ENCODE peak calls at places on chromosomes 13 and 19, in eight cellular contexts. B, E, M, N, F, Z, O and X are unnamed samples.

GRCh38 chr13:30172593-30173300 is 134.6 kb downstream of the KATNAL1 start:
- DNase-seq in B (no peak), E (no peak), M (no peak), N (no peak), F (no peak), Z (no peak), O (no peak), X (no peak)

GRCh38 chr13:19737844-19738557 is 44.7 kb downstream of the PSPC1 start:
- DNase-seq in B (no peak), E (no peak), M (no peak), N (no peak), F (no peak), Z (no peak), O (no peak), X (no peak)

GRCh38 chr13:100349594-100349993 is 239.0 kb downstream of the GGACT start:
- DNase-seq in B (no peak), E (no peak), M (no peak), N (no peak), F (no peak), Z (no peak), O (no peak), X (no peak)

GRCh38 chr19:57171551-57172081 is 4.3 kb upstream of the DUXA start:
- DNase-seq in B (no peak), E (peak; percentile 20), M (peak; percentile 49), N (peak; percentile 37), F (no peak), Z (peak; percentile 12), O (no peak), X (no peak)

GRCh38 chr19:36719687-36720556 is 32.5 kb downstream of the ZNF567 start:
- DNase-seq in B (no peak), E (no peak), M (no peak), N (no peak), F (no peak), Z (no peak), O (no peak), X (no peak)

GRCh38 chr19:30781047-30781446 is 408.9 kb downstream of the ZNF536 start:
- DNase-seq in B (no peak), E (no peak), M (no peak), N (no peak), F (peak; percentile 13), Z (no peak), O (no peak), X (no peak)

GRCh38 chr19:7260161-7260560 is 34.1 kb downstream of the INSR start:
- DNase-seq in B (no peak), E (no peak), M (no peak), N (no peak), F (no peak), Z (no peak), O (no peak), X (no peak)

GRCh38 chr19:14375582-14376291 is 5.5 kb upstream of the ADGRE5 start:
- DNase-seq in B (no peak), E (no peak), M (no peak), N (peak; percentile 69), F (no peak), Z (no peak), O (no peak), X (no peak)

GRCh38 chr13:54379461-54379860 is 1350.8 kb downstream of the OLFM4 start:
- DNase-seq in B (no peak), E (no peak), M (no peak), N (no peak), F (no peak), Z (no peak), O (no peak), X (no peak)

GRCh38 chr19:41226053-41226873 is 7.2 kb downstream of the AXL start:
- DNase-seq in B (peak; percentile 86), E (peak; percentile 33), M (peak; percentile 72), N (peak; percentile 61), F (peak; percentile 51), Z (peak; percentile 46), O (no peak), X (peak; percentile 31)

GRCh38 chr13:19794552-19795143 is 11.9 kb upstream of the PSPC1 start:
- DNase-seq in B (no peak), E (no peak), M (no peak), N (no peak), F (no peak), Z (peak; percentile 10), O (no peak), X (no peak)

GRCh38 chr19:21569497-21569870 is 64.1 kb downstream of the ZNF429 start:
- DNase-seq in B (peak; percentile 2), E (peak; percentile 7), M (peak; percentile 80), N (no peak), F (no peak), Z (no peak), O (no peak), X (no peak)

GRCh38 chr19:18287836-18288772 is 6.7 kb upstream of the JUND start:
- DNase-seq in B (no peak), E (no peak), M (no peak), N (no peak), F (no peak), Z (no peak), O (no peak), X (no peak)

GRCh38 chr19:46346821-46347571 is at the start of gene PPP5C:
- DNase-seq in B (peak; percentile 83), E (peak; percentile 68), M (peak; percentile 95), N (peak; percentile 90), F (peak; percentile 90), Z (peak; percentile 92), O (peak; percentile 65), X (peak; percentile 87)

GRCh38 chr19:37905936-37906867 is at the start of gene WDR87:
- DNase-seq in B (no peak), E (peak; percentile 25), M (peak; percentile 62), N (no peak), F (peak; percentile 40), Z (peak; percentile 71), O (no peak), X (peak; percentile 79)

DNA sequence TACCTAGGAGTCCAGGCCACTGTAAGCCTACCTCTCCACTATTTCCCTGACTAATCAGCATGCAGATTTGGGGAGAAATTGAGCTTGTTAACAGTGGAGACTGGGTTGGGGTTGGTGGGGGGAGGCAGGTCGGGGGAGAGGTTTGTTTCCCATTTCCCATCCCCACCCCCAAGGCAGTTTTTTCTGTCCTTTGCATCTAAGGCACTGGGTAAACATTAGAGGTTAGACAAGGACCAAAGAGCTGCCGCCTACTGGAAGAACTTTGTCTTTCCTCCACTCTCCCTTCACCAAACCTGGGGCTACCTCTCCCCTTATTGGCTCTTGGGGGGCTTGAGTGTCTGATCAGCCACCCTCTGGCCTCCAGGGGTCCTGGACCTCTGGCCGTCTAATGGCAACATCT is 953 bp downstream of the KCNN4 start:
- DNase-seq in B (no peak), E (no peak), M (no peak), N (no peak), F (no peak), Z (no peak), O (no peak), X (no peak)
- TF ChIP-seq CTCF in B (no peak), E (no peak), M (no peak), N (no peak), F (no peak), Z (no peak), O (no peak), X (no peak)

DNA sequence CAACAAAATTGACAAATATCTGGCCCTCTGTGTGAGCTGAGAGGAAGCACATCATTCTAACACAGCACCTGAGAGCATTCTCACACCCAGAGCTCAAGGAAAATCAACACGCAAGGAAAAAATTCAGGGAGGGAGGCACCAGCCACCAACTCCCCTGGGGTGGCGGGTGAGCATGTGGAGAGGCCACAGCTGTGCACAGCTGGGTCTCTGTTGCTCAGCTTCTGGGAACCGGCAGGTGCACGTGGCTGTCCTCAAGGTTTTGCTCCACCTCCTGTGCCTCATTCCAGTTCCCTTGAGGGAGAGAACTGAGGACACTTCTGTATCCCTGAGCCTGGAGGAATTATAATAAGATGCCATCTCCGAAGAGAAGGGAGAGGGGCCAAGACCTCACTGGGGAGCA is 134.0 kb downstream of the USP12 start:
- DNase-seq in B (no peak), E (no peak), M (no peak), N (no peak), F (no peak), Z (no peak), O (no peak), X (no peak)
- TF ChIP-seq CTCF in B (no peak), E (no peak), M (no peak), N (no peak), F (no peak), Z (no peak), O (no peak), X (no peak)

GRCh38 chr19:4524808-4525562 is 6.7 kb upstream of the PLIN4 start:
- DNase-seq in B (no peak), E (peak; percentile 63), M (no peak), N (peak; percentile 49), F (peak; percentile 44), Z (peak; percentile 51), O (peak; percentile 68), X (peak; percentile 83)
- TF ChIP-seq CTCF in B (peak; percentile 84), E (peak; percentile 47), M (peak; percentile 68), N (peak; percentile 74), F (peak; percentile 32), Z (peak; percentile 71), O (no peak), X (peak; percentile 74)

GRCh38 chr13:37769078-37769477 is 100.5 kb downstream of the TRPC4 start:
- DNase-seq in B (no peak), E (no peak), M (no peak), N (no peak), F (no peak), Z (no peak), O (no peak), X (no peak)
- TF ChIP-seq CTCF in B (peak; percentile 7), E (no peak), M (no peak), N (peak; percentile 7), F (no peak), Z (peak; percentile 51), O (no peak), X (peak; percentile 63)

DNA sequence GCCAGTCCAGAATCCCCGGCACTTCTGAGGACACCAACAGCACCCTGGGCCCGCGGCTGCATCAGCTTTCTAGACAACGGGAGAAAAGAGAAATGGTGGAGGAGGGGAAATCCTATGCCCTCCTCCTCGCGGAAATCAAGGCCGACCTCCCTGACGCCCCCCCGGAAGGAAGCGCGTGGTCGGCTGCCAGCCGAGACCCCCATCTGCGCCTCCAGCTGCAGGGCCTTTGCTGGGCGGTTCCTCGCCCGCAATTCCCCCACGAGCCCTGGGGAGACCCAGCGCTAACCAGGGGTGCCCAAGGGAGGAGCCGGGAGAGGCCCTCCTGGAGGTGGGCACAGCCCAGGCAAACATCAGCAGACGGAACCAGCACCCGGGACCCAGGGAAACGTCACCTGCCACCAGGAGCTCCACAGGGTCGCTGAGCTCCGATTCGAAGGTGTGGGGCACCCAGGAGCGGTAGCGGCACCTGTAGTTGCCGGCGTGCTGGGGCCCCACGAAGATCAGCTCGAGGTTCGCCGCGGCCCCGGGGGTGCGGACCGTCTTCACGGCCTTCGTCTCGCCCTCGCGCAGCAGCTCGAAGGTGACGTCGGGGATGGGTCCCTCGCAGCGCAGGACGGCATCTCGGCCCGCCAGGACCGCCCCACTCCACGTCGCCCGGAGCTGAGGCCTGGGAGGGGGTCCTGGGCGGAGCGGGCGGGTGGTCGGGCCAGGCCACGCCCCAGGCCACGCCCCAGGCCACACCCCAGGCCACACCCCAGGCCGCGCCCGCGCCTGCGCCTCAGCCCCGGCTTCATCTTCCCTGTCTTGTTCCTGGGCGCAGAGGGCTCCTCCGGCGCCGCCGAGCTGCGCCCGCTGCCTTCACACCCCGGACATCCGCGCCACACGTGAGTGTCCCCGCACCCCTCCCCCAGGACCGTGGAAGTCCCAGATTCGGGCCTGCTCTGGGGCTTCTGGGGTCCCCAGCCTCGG is 6.0 kb downstream of the A1BG start:
- DNase-seq in B (peak; percentile 44), E (peak; percentile 43), M (peak; percentile 72), N (peak; percentile 26), F (peak; percentile 55), Z (peak; percentile 30), O (no peak), X (peak; percentile 63)
- TF ChIP-seq CTCF in B (no peak), E (no peak), M (no peak), N (no peak), F (no peak), Z (no peak), O (no peak), X (no peak)

GRCh38 chr19:19534556-19535265 is 3.4 kb upstream of the CILP2 start:
- DNase-seq in B (no peak), E (no peak), M (no peak), N (no peak), F (no peak), Z (no peak), O (no peak), X (no peak)
- TF ChIP-seq CTCF in B (no peak), E (no peak), M (no peak), N (no peak), F (no peak), Z (no peak), O (no peak), X (no peak)